ENCODE peak calls at places on chromosomes 3 and 15, in four cellular contexts. One of them, this sample, is unnamed.

GRCh38 chr15:90895571-90896117 is 7.5 kb upstream of the MAN2A2 start:
- DNase-seq in H9: no peak
- DNase-seq in H1: no peak
- DNase-seq in IMR-90: no peak
- DNase-seq in this sample: peak

GRCh38 chr3:102225407-102226132 is 209.2 kb upstream of the ZPLD1 start:
- DNase-seq in IMR-90: peak
- DNase-seq in H9: no peak
- DNase-seq in H1: no peak
- DNase-seq in this sample: peak

GRCh38 chr3:64578797-64579196 is 109.0 kb downstream of the ADAMTS9 start:
- DNase-seq in H1: no peak
- DNase-seq in IMR-90: no peak
- DNase-seq in H9: no peak
- DNase-seq in this sample: no peak

GRCh38 chr3:183123891-183124290 is 24.6 kb upstream of the MCCC1 start:
- DNase-seq in IMR-90: peak
- DNase-seq in H1: no peak
- DNase-seq in H9: no peak
- DNase-seq in this sample: no peak

GRCh38 chr15:49047456-49047855 is 1.2 kb upstream of the SECISBP2L start:
- DNase-seq in H9: no peak
- DNase-seq in H1: no peak
- DNase-seq in IMR-90: no peak
- DNase-seq in this sample: no peak

GRCh38 chr3:53485675-53486365 is 8.6 kb upstream of the CACNA1D start:
- DNase-seq in IMR-90: no peak
- DNase-seq in H1: no peak
- DNase-seq in H9: no peak
- DNase-seq in this sample: no peak

GRCh38 chr3:149010966-149011365 is 19.6 kb downstream of the GYG1 start:
- DNase-seq in H9: no peak
- DNase-seq in IMR-90: no peak
- DNase-seq in H1: no peak
- DNase-seq in this sample: no peak

GRCh38 chr3:48430359-48431101 is 644 bp upstream of the PLXNB1 start:
- DNase-seq in IMR-90: no peak
- DNase-seq in H1: no peak
- DNase-seq in H9: no peak
- DNase-seq in this sample: no peak

GRCh38 chr15:77821188-77821958 is 188.7 kb upstream of the LINGO1 start:
- DNase-seq in H1: peak
- DNase-seq in H9: peak
- DNase-seq in IMR-90: peak
- DNase-seq in this sample: peak

GRCh38 chr3:172612871-172613678 is 89.8 kb upstream of the TNFSF10 start:
- DNase-seq in IMR-90: no peak
- DNase-seq in H1: no peak
- DNase-seq in H9: no peak
- DNase-seq in this sample: no peak

GRCh38 chr15:74626752-74627692 is 11.4 kb downstream of the CLK3 start:
- DNase-seq in H9: no peak
- DNase-seq in H1: no peak
- DNase-seq in IMR-90: no peak
- DNase-seq in this sample: no peak

GRCh38 chr15:59680346-59680745 is 8.8 kb downstream of the BNIP2 start:
- DNase-seq in H1: no peak
- DNase-seq in H9: no peak
- DNase-seq in IMR-90: no peak
- DNase-seq in this sample: no peak

GRCh38 chr15:92881838-92882696 is 18.1 kb upstream of the CHD2 start:
- DNase-seq in IMR-90: peak
- DNase-seq in H9: peak
- DNase-seq in H1: peak
- DNase-seq in this sample: peak
- H3K4me2 ChIP-seq in IMR-90: peak
- H3K4me2 ChIP-seq in H9: peak
- H3K4me2 ChIP-seq in H1: peak
- H3K4me2 ChIP-seq in this sample: peak

GRCh38 chr15:50773389-50773788 is 7.9 kb upstream of the SPPL2A start:
- DNase-seq in H9: no peak
- DNase-seq in IMR-90: peak
- DNase-seq in H1: no peak
- DNase-seq in this sample: no peak
- H3K56ac ChIP-seq in H9: no peak
- H3K56ac ChIP-seq in IMR-90: no peak
- H3K56ac ChIP-seq in H1: no peak
- H3K56ac ChIP-seq in this sample: no peak

DNA sequence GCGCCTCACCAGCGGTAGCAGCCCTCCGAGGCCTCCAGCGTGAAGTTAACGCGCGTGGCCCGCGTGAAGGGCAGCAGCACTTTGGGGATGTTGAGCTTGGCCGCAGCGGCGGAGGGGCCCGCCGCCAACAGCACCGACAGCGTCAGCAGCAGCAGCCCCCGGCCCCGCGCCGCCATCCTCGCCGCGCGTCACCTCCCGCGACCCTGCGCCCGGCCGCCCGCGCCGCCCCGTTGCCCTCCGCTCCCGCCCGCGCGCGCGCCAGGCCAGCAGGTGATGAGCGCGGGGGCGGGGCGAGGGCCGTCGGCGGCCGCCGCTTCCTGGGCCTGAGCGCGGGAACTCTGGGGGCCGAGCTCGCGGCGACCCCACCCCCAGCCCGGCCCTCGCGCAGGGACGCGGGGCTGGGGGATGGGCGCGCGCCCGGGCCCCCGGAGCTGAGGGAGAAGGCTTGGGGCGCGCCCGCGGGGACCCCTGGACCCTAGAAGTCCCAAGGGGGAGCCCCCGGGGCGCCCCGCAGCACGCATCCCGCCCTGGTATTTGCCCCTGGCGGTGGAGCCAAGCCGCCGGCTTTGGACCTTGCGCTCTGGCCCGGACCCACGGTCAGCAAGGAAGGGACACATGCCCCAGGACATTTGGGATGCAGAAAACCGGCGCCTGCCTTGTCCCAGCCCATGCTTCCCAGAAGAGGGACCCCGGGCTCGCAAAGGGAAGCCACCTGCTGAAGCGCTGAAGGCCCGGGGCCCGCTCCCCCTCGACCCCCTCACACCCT is at the start of gene NUP210:
- DNase-seq in IMR-90: no peak
- DNase-seq in H1: peak
- DNase-seq in H9: peak
- DNase-seq in this sample: peak
- H3K4me2 ChIP-seq in IMR-90: no peak
- H3K4me2 ChIP-seq in H1: peak
- H3K4me2 ChIP-seq in H9: peak
- H3K4me2 ChIP-seq in this sample: peak

DNA sequence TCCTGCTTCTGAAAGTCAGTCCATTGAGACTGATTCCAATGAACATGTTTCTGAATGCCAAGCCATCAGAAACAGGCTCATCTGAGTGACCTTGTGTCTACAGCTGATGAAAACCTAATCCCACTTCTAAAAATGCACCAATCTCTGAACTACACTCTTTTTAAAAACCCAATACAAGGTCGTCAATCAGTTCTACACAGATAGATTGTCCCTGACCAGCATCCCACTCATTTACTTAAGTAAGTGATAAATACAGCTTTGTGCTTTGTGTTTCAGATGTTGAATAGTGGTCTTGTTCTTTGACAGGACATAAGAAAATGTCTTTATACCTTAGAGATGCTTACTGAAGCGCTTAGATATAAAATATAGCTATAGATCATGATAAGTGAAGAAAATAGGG is 20.2 kb upstream of the SCG3 start:
- DNase-seq in H9: no peak
- DNase-seq in IMR-90: no peak
- DNase-seq in H1: no peak
- DNase-seq in this sample: no peak
- H3K56ac ChIP-seq in H9: no peak
- H3K56ac ChIP-seq in IMR-90: no peak
- H3K56ac ChIP-seq in H1: no peak
- H3K56ac ChIP-seq in this sample: no peak

DNA sequence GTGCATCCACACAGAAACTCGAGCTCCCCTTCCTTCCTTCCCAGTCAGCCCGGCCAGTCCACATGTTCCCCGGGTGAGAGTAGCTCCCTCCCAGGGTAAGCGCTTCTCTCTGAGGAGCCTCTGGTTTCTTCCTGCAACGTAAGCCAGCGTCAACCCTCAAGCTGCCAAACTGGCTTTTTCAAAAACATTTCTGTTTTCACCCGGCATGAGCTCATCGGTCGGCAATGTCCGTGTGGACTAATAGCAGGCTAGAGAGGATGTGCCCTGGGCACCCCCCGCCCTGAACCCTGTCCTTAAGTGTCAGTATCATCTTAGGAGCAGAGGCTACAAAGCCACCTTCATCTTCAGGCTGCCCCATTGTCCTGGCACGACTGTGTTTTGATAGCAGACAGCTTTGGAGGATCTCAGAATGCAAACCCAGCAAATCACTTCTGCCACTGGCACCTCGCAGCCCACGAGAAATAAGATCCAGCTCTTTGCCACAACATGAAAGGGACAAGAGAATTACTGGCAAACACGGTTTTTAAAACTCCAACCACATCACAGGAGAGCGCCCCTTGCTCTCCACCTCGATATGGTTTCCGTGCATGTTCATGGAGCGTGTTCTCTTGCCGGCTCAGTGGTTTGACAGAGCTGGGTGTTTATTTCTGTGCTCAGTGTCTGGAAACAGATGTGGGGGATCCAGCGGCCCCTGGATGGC is 9.9 kb downstream of the ALDH1A3 start:
- DNase-seq in H1: no peak
- DNase-seq in IMR-90: peak
- DNase-seq in H9: no peak
- DNase-seq in this sample: peak
- H3K4me2 ChIP-seq in H1: no peak
- H3K4me2 ChIP-seq in IMR-90: peak
- H3K4me2 ChIP-seq in H9: no peak
- H3K4me2 ChIP-seq in this sample: no peak

GRCh38 chr3:123157598-123158287 is 44.0 kb upstream of the SEC22A start:
- DNase-seq in H1: peak
- DNase-seq in H9: peak
- DNase-seq in IMR-90: no peak
- DNase-seq in this sample: no peak
- H3K56ac ChIP-seq in H1: no peak
- H3K56ac ChIP-seq in H9: no peak
- H3K56ac ChIP-seq in IMR-90: no peak
- H3K56ac ChIP-seq in this sample: no peak

GRCh38 chr3:49779378-49780079 is 6.8 kb downstream of the IP6K1 start:
- DNase-seq in H9: no peak
- DNase-seq in H1: no peak
- DNase-seq in IMR-90: no peak
- DNase-seq in this sample: no peak
- H3K4me2 ChIP-seq in H9: no peak
- H3K4me2 ChIP-seq in H1: no peak
- H3K4me2 ChIP-seq in IMR-90: no peak
- H3K4me2 ChIP-seq in this sample: no peak

This sample was measured in mesendoderm.